ENCODE peak calls at places on chromosomes 3 and 15, in four cellular contexts. D is pulmonary artery endothelial cell; R is stimulated activated CD4-positive, alpha-beta T cell treated with anti-CD3 and anti-CD28 coated beads, Interleukin-4, amount 100 ng/mL, for 4 hours; C is MCF 10A. S is an unnamed sample.

GRCh38 chr15:43165801-43166325 is 19.3 kb upstream of the CCNDBP1 start:
- DNase-seq in D (no peak), R (no peak), C (no peak), S (no peak)

GRCh38 chr3:8490079-8490552 is 11.5 kb upstream of the LMCD1 start:
- DNase-seq in D (no peak), R (no peak), C (peak; percentile 61), S (no peak)

GRCh38 chr3:190586631-190587000 is 72.7 kb downstream of the IL1RAP start:
- DNase-seq in D (peak; percentile 3), R (peak; percentile 15), C (peak; percentile 78), S (no peak)

GRCh38 chr3:3799173-3800075 is at the start of gene LRRN1:
- DNase-seq in D (no peak), R (peak; percentile 41), C (peak; percentile 12), S (no peak)

GRCh38 chr3:48715179-48715800 is 1.7 kb downstream of the IP6K2 start:
- DNase-seq in D (no peak), R (no peak), C (peak; percentile 25), S (no peak)

GRCh38 chr15:80264031-80264430 is 12.0 kb upstream of the CTXND1 start:
- DNase-seq in D (no peak), R (no peak), C (peak; percentile 25), S (no peak)

GRCh38 chr3:197028711-197029510 is 706 bp downstream of the MELTF start:
- DNase-seq in D (no peak), R (no peak), C (peak; percentile 34), S (no peak)

GRCh38 chr3:177928156-177928555 is 608.1 kb upstream of the KCNMB2 start:
- DNase-seq in D (no peak), R (no peak), C (peak; percentile 73), S (no peak)

GRCh38 chr15:61146643-61147230 is 82.4 kb downstream of the RORA start:
- DNase-seq in D (no peak), R (no peak), C (no peak), S (no peak)

GRCh38 chr15:36579792-36580431 is 486 bp downstream of the CDIN1 start:
- DNase-seq in D (no peak), R (peak; percentile 16), C (peak; percentile 3), S (no peak)

GRCh38 chr3:60333710-60334109 is 917.5 kb downstream of the FHIT start:
- DNase-seq in D (no peak), R (no peak), C (peak; percentile 17), S (no peak)

GRCh38 chr15:48570838-48571237 is 74.7 kb downstream of the FBN1 start:
- DNase-seq in D (no peak), R (no peak), C (no peak), S (no peak)

GRCh38 chr3:24129549-24129948 is 184.5 kb downstream of the NR1D2 start:
- DNase-seq in D (no peak), R (no peak), C (peak; percentile 61), S (no peak)

GRCh38 chr3:7934362-7934761 is 567.3 kb upstream of the LMCD1 start:
- DNase-seq in D (no peak), R (no peak), C (no peak), S (no peak)

GRCh38 chr3:55630921-55631299 is 143.8 kb upstream of the WNT5A start:
- DNase-seq in D (no peak), R (no peak), C (no peak), S (no peak)

GRCh38 chr3:25448750-25449684 is 21.0 kb downstream of the RARB start:
- DNase-seq in D (peak; percentile 35), R (no peak), C (peak; percentile 76), S (no peak)

GRCh38 chr15:66613743-66614142 is 47.9 kb upstream of the LCTL start:
- DNase-seq in D (peak; percentile 55), R (no peak), C (no peak), S (no peak)

GRCh38 chr3:118949113-118949760 is 85.4 kb downstream of the IGSF11 start:
- DNase-seq in D (no peak), R (no peak), C (no peak), S (no peak)

GRCh38 chr3:12343091-12343494 is 54.2 kb downstream of the PPARG start:
- DNase-seq in D (no peak), R (no peak), C (peak; percentile 49), S (no peak)

GRCh38 chr3:71495708-71496472 is 87.6 kb downstream of the FOXP1 start:
- DNase-seq in D (no peak), R (no peak), C (peak; percentile 89), S (no peak)

GRCh38 chr15:25136119-25136518 is 181.3 kb downstream of the SNRPN start:
- DNase-seq in D (no peak), R (no peak), C (no peak), S (no peak)

GRCh38 chr3:140497331-140497730 is 180.5 kb upstream of the TRIM42 start:
- DNase-seq in D (no peak), R (no peak), C (no peak), S (no peak)

GRCh38 chr15:42207674-42208579 is at the start of gene VPS39:
- DNase-seq in D (peak; percentile 74), R (peak; percentile 76), C (peak; percentile 75), S (peak; percentile 66)

GRCh38 chr15:96046620-96047240 is 283.8 kb upstream of the NR2F2 start:
- DNase-seq in D (no peak), R (no peak), C (no peak), S (no peak)

GRCh38 chr3:184895350-184895749 is 83.4 kb downstream of the VPS8 start:
- DNase-seq in D (no peak), R (no peak), C (no peak), S (no peak)

GRCh38 chr15:92631721-92632120 is 23.9 kb downstream of the FAM174B start:
- DNase-seq in D (no peak), R (no peak), C (no peak), S (no peak)

GRCh38 chr3:14126017-14126902 is 1.4 kb downstream of the TMEM43 start:
- DNase-seq in D (no peak), R (no peak), C (no peak), S (no peak)

GRCh38 chr3:2156244-2156847 is 57.7 kb downstream of the CNTN4 start:
- DNase-seq in D (no peak), R (no peak), C (peak; percentile 22), S (no peak)

GRCh38 chr3:101518421-101518871 is 5.4 kb upstream of the SENP7 start:
- DNase-seq in D (no peak), R (peak; percentile 6), C (peak; percentile 59), S (no peak)

GRCh38 chr15:47885921-47886320 is 168.6 kb downstream of the SEMA6D start:
- DNase-seq in D (no peak), R (no peak), C (peak; percentile 89), S (no peak)

GRCh38 chr3:38473229-38473628 is 19.5 kb downstream of the ACVR2B start:
- DNase-seq in D (no peak), R (no peak), C (no peak), S (no peak)

GRCh38 chr3:94173667-94174434 is 111.0 kb downstream of the NSUN3 start:
- DNase-seq in D (no peak), R (no peak), C (no peak), S (no peak)

GRCh38 chr3:193869221-193870201 is 266.4 kb upstream of the HES1 start:
- DNase-seq in D (no peak), R (peak; percentile 3), C (peak; percentile 82), S (no peak)

GRCh38 chr15:68880382-68880781 is 49.9 kb upstream of the SPESP1 start:
- DNase-seq in D (no peak), R (no peak), C (no peak), S (no peak)